ENCODE peak calls at places on chromosomes 6 and 20, in four cellular contexts. One of them, this sample, is unnamed. For H3K4me1, the result is how much of the 10 kb centered on the place peaks cover.

GRCh38 chr6:28864321-28864923 is 59.4 kb downstream of the TRIM27 start:
- DNase-seq in ovary: no peak
- DNase-seq in ascending aorta: no peak
- DNase-seq in OCI-LY7: no peak
- DNase-seq in this sample: no peak

GRCh38 chr6:292506-293184 is 358 bp downstream of the DUSP22 start:
- DNase-seq in ovary: peak
- DNase-seq in ascending aorta: peak
- DNase-seq in OCI-LY7: peak
- DNase-seq in this sample: peak

GRCh38 chr6:154754152-154754551 is 20.9 kb downstream of the SCAF8 start:
- DNase-seq in ovary: no peak
- DNase-seq in ascending aorta: no peak
- DNase-seq in OCI-LY7: no peak
- DNase-seq in this sample: no peak

GRCh38 chr6:167760979-167761793 is 65.5 kb upstream of the AFDN start:
- DNase-seq in ovary: peak
- DNase-seq in ascending aorta: peak
- DNase-seq in OCI-LY7: no peak
- DNase-seq in this sample: no peak

GRCh38 chr20:33815671-33816070 is 4.5 kb downstream of the CHMP4B start:
- DNase-seq in ovary: no peak
- DNase-seq in ascending aorta: no peak
- DNase-seq in OCI-LY7: no peak
- DNase-seq in this sample: no peak

GRCh38 chr6:83985308-83985713 is 48.3 kb upstream of the MRAP2 start:
- DNase-seq in ovary: no peak
- DNase-seq in ascending aorta: no peak
- DNase-seq in OCI-LY7: no peak
- DNase-seq in this sample: no peak

GRCh38 chr20:63416631-63417030 is 55.5 kb upstream of the CHRNA4 start:
- DNase-seq in ovary: no peak
- DNase-seq in ascending aorta: no peak
- DNase-seq in OCI-LY7: no peak
- DNase-seq in this sample: no peak

GRCh38 chr6:158270389-158271127 is 41.7 kb upstream of the TULP4 start:
- DNase-seq in ovary: no peak
- DNase-seq in ascending aorta: no peak
- DNase-seq in OCI-LY7: no peak
- DNase-seq in this sample: no peak

GRCh38 chr20:63693079-63693974 is 3.1 kb upstream of the TNFRSF6B start:
- DNase-seq in ovary: no peak
- DNase-seq in ascending aorta: no peak
- DNase-seq in OCI-LY7: no peak
- DNase-seq in this sample: no peak

GRCh38 chr6:1402369-1402768 is 13.0 kb downstream of the FOXF2 start:
- DNase-seq in ovary: no peak
- DNase-seq in ascending aorta: no peak
- DNase-seq in OCI-LY7: no peak
- DNase-seq in this sample: no peak

GRCh38 chr6:134491473-134491872 is 173.6 kb upstream of the SGK1 start:
- DNase-seq in ovary: no peak
- DNase-seq in ascending aorta: no peak
- DNase-seq in OCI-LY7: no peak
- DNase-seq in this sample: no peak

GRCh38 chr6:33454009-33454946 is at the start of gene ZBTB9:
- DNase-seq in ovary: peak
- DNase-seq in ascending aorta: peak
- DNase-seq in OCI-LY7: peak
- DNase-seq in this sample: peak

GRCh38 chr20:51469578-51470520 is 72.7 kb downstream of the NFATC2 start:
- DNase-seq in ovary: no peak
- DNase-seq in ascending aorta: no peak
- DNase-seq in OCI-LY7: peak
- DNase-seq in this sample: no peak

GRCh38 chr6:11459002-11459658 is 78.4 kb upstream of the TMEM170B start:
- DNase-seq in ovary: no peak
- DNase-seq in ascending aorta: no peak
- DNase-seq in OCI-LY7: peak
- DNase-seq in this sample: no peak

GRCh38 chr6:88165877-88166492 is at the start of gene CNR1:
- DNase-seq in ovary: peak
- DNase-seq in ascending aorta: peak
- DNase-seq in OCI-LY7: peak
- DNase-seq in this sample: peak

GRCh38 chr20:18191336-18191735 is 53.7 kb downstream of the KAT14 start:
- DNase-seq in ovary: no peak
- DNase-seq in ascending aorta: no peak
- DNase-seq in OCI-LY7: no peak
- DNase-seq in this sample: no peak

GRCh38 chr6:26224547-26224912 is 137.3 kb downstream of the HFE start:
- DNase-seq in ovary: no peak
- DNase-seq in ascending aorta: no peak
- DNase-seq in OCI-LY7: no peak
- DNase-seq in this sample: no peak

GRCh38 chr20:17807670-17808069 is 107.9 kb downstream of the BANF2 start:
- DNase-seq in ovary: no peak
- DNase-seq in ascending aorta: no peak
- DNase-seq in OCI-LY7: no peak
- DNase-seq in this sample: no peak

GRCh38 chr6:149567194-149567586 is 1.0 kb downstream of the GINM1 start:
- DNase-seq in ovary: no peak
- DNase-seq in ascending aorta: no peak
- DNase-seq in OCI-LY7: peak
- DNase-seq in this sample: no peak

GRCh38 chr6:21987501-21987957 is 309.3 kb downstream of the PRL start:
- DNase-seq in ovary: peak
- DNase-seq in ascending aorta: peak
- DNase-seq in OCI-LY7: no peak
- DNase-seq in this sample: peak

GRCh38 chr6:129236110-129236509 is 353.2 kb downstream of the LAMA2 start:
- DNase-seq in ovary: no peak
- DNase-seq in ascending aorta: no peak
- DNase-seq in OCI-LY7: no peak
- DNase-seq in this sample: no peak

GRCh38 chr6:22043284-22043962 is 253.4 kb downstream of the PRL start:
- DNase-seq in ovary: no peak
- DNase-seq in ascending aorta: no peak
- DNase-seq in OCI-LY7: no peak
- DNase-seq in this sample: peak

GRCh38 chr6:126076992-126077664 is 90.8 kb downstream of the TRMT11 start:
- DNase-seq in ovary: no peak
- DNase-seq in ascending aorta: no peak
- DNase-seq in OCI-LY7: no peak
- DNase-seq in this sample: no peak

GRCh38 chr6:16766836-16767745 is 5.8 kb upstream of the ATXN1 start:
- DNase-seq in ovary: no peak
- DNase-seq in ascending aorta: no peak
- DNase-seq in OCI-LY7: no peak
- DNase-seq in this sample: no peak

GRCh38 chr6:35311390-35312075 is 13.9 kb downstream of the DEF6 start:
- DNase-seq in ovary: no peak
- DNase-seq in ascending aorta: no peak
- DNase-seq in OCI-LY7: peak
- DNase-seq in this sample: no peak

GRCh38 chr20:57131077-57131476 is 135.4 kb downstream of the BMP7 start:
- DNase-seq in ovary: no peak
- DNase-seq in ascending aorta: no peak
- DNase-seq in OCI-LY7: no peak
- DNase-seq in this sample: no peak

GRCh38 chr20:60352580-60352979 is 394.4 kb downstream of the CDH26 start:
- DNase-seq in ovary: no peak
- DNase-seq in ascending aorta: no peak
- DNase-seq in OCI-LY7: no peak
- DNase-seq in this sample: no peak

GRCh38 chr6:28134015-28134414 is 7.7 kb upstream of the ZKSCAN8 start:
- DNase-seq in ovary: no peak
- DNase-seq in ascending aorta: no peak
- DNase-seq in OCI-LY7: peak
- DNase-seq in this sample: no peak

GRCh38 chr20:38137441-38138037 is 27.5 kb downstream of the TGM2 start:
- DNase-seq in ovary: no peak
- DNase-seq in ascending aorta: no peak
- DNase-seq in OCI-LY7: no peak
- DNase-seq in this sample: no peak
- H3K4me1 ChIP-seq in ovary: under half
- H3K4me1 ChIP-seq in ascending aorta: under half
- H3K4me1 ChIP-seq in OCI-LY7: under half
- H3K4me1 ChIP-seq in this sample: under half

DNA sequence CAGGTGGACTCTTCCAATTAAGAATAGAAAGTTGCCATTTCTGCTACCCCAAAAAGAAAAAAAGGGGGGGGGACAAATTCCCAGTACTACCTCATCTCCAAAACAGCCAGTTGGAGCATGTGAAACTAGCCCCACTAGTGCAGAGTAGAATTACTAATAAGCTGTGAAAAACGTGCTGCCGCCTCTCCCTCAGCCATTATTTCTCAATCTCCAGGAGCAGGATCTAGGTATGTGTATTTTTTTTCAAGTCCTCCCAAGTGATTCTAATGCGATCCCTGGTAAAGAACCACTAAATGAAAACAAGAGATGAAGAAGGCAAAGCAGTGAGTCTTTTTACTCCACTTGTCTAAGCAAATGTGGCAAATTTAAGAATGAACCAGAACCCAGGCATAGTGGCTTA is 154.5 kb upstream of the SHLD1 start:
- DNase-seq in ovary: no peak
- DNase-seq in ascending aorta: no peak
- DNase-seq in OCI-LY7: no peak
- DNase-seq in this sample: no peak
- H3K4me1 ChIP-seq in ovary: under half
- H3K4me1 ChIP-seq in ascending aorta: under half
- H3K4me1 ChIP-seq in OCI-LY7: half or more
- H3K4me1 ChIP-seq in this sample: under half

DNA sequence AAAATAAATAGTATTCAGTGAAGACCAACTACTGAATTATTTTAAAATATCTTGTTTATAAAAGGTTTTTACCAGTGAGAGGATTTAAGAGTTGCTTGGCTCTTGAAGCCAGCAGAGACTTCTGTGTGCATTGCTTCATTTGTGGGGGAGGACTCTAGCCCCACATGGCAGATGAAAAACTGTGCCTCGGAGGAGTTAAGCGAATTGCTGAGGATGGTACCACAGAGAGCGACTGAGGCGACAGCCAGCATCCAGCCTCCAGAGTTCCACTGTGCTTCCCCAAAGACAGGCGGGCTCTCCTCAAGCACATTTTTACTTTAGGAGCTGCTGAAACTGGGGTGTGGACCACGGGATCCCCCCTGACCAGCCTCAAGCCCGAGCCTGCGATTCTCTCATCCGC is 80.7 kb downstream of the THBS2 start:
- DNase-seq in ovary: no peak
- DNase-seq in ascending aorta: peak
- DNase-seq in OCI-LY7: no peak
- DNase-seq in this sample: no peak
- H3K4me1 ChIP-seq in ovary: under half
- H3K4me1 ChIP-seq in ascending aorta: half or more
- H3K4me1 ChIP-seq in OCI-LY7: under half
- H3K4me1 ChIP-seq in this sample: under half

GRCh38 chr6:44221961-44222335 is 1.4 kb upstream of the SLC29A1 start:
- DNase-seq in ovary: no peak
- DNase-seq in ascending aorta: no peak
- DNase-seq in OCI-LY7: no peak
- DNase-seq in this sample: no peak
- H3K4me1 ChIP-seq in ovary: under half
- H3K4me1 ChIP-seq in ascending aorta: half or more
- H3K4me1 ChIP-seq in OCI-LY7: half or more
- H3K4me1 ChIP-seq in this sample: half or more

GRCh38 chr20:44068311-44068710 is 118.7 kb downstream of the JPH2 start:
- DNase-seq in ovary: no peak
- DNase-seq in ascending aorta: no peak
- DNase-seq in OCI-LY7: no peak
- DNase-seq in this sample: no peak

GRCh38 chr20:44070139-44070900 is 116.7 kb downstream of the JPH2 start:
- DNase-seq in ovary: no peak
- DNase-seq in ascending aorta: no peak
- DNase-seq in OCI-LY7: no peak
- DNase-seq in this sample: no peak

GRCh38 chr20:44068780-44069191 is 118.2 kb downstream of the JPH2 start:
- DNase-seq in ovary: no peak
- DNase-seq in ascending aorta: peak
- DNase-seq in OCI-LY7: no peak
- DNase-seq in this sample: no peak

GRCh38 chr20:44071057-44071456 is 115.9 kb downstream of the JPH2 start:
- DNase-seq in ovary: no peak
- DNase-seq in ascending aorta: no peak
- DNase-seq in OCI-LY7: no peak
- DNase-seq in this sample: peak

GRCh38 chr20:44069203-44069931 is 117.6 kb downstream of the JPH2 start:
- DNase-seq in ovary: no peak
- DNase-seq in ascending aorta: no peak
- DNase-seq in OCI-LY7: no peak
- DNase-seq in this sample: no peak
- H3K4me1 ChIP-seq in ovary: under half
- H3K4me1 ChIP-seq in ascending aorta: under half
- H3K4me1 ChIP-seq in OCI-LY7: under half
- H3K4me1 ChIP-seq in this sample: under half

DNA sequence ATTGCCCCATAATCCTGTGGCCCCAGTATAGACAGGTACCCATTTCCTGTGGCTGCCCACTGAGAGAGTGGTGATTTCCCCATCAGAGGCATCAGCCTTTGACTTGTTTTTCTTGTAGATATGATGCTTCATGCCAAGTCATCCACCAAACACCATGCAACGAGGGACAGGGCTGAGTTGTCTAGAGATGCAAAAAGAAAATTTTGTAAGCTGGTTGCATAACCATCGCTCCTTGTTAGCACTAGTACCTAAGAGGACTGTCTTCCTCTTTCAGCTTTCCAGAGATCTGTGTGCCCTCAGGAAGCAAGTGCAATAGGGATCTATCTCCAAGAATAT is 166.8 kb downstream of the BCAS1 start:
- DNase-seq in ovary: no peak
- DNase-seq in ascending aorta: no peak
- DNase-seq in OCI-LY7: no peak
- DNase-seq in this sample: no peak
- H3K4me1 ChIP-seq in ovary: under half
- H3K4me1 ChIP-seq in ascending aorta: under half
- H3K4me1 ChIP-seq in OCI-LY7: half or more
- H3K4me1 ChIP-seq in this sample: under half

This sample was measured in gastrocnemius medialis.